ENCODE peak calls at places on chromosomes 16 and 17, in nine cellular contexts. A is anterior cingulate cortex; R is AG04450; D is HEK293T; E is nephron progenitor cell; U is activated T-cell treated with anti-CD3 and anti-CD28 coated beads, Interleukin-2, amount 50 U/mL, for 4 hours; N is glomerular endothelial cell; O is MV-4-11; K is foreskin fibroblast. M is an unnamed sample.

GRCh38 chr16:70589998-70590471 is 56.3 kb upstream of the IL34 start:
- DNase-seq in A (no peak), R (no peak), D (no peak), E (no peak), U (no peak), N (no peak), O (no peak), K (no peak), M (no peak)

GRCh38 chr16:77227745-77228144 is 28.5 kb downstream of the SYCE1L start:
- DNase-seq in A (no peak), R (no peak), D (no peak), E (no peak), U (no peak), N (no peak), O (no peak), K (no peak), M (no peak)

GRCh38 chr17:57445051-57445450 is 188.7 kb downstream of the MSI2 start:
- DNase-seq in A (no peak), R (no peak), D (no peak), E (no peak), U (no peak), N (no peak), O (no peak), K (no peak), M (no peak)

GRCh38 chr17:28370035-28370743 is at the start of gene VTN:
- DNase-seq in A (no peak), R (no peak), D (no peak), E (peak), U (no peak), N (no peak), O (peak), K (no peak), M (no peak)

GRCh38 chr16:87850009-87851006 is 19.0 kb downstream of the SLC7A5 start:
- DNase-seq in A (no peak), R (no peak), D (peak), E (peak), U (peak), N (no peak), O (peak), K (no peak), M (no peak)

GRCh38 chr16:4216631-4217030 is 25.2 kb downstream of the SRL start:
- DNase-seq in A (no peak), R (no peak), D (no peak), E (no peak), U (no peak), N (no peak), O (no peak), K (no peak), M (no peak)

GRCh38 chr16:21156767-21157467 is 1.6 kb upstream of the LDAF1 start:
- DNase-seq in A (peak), R (no peak), D (peak), E (peak), U (no peak), N (peak), O (peak), K (peak), M (no peak)

GRCh38 chr16:56691885-56692284 is 9.6 kb downstream of the MT1X start:
- DNase-seq in A (no peak), R (no peak), D (no peak), E (no peak), U (no peak), N (no peak), O (no peak), K (no peak), M (no peak)

GRCh38 chr16:11461595-11461990 is 116.3 kb downstream of the RMI2 start:
- DNase-seq in A (no peak), R (no peak), D (no peak), E (no peak), U (no peak), N (no peak), O (no peak), K (no peak), M (no peak)

GRCh38 chr16:12760819-12761611 is 42.7 kb downstream of the CPPED1 start:
- DNase-seq in A (no peak), R (no peak), D (no peak), E (no peak), U (no peak), N (no peak), O (no peak), K (no peak), M (no peak)

GRCh38 chr17:29133146-29133713 is 47.0 kb downstream of the MYO18A start:
- DNase-seq in A (peak), R (no peak), D (no peak), E (no peak), U (no peak), N (no peak), O (peak), K (peak), M (no peak)

GRCh38 chr17:15343749-15344148 is 2.4 kb upstream of the TEKT3 start:
- DNase-seq in A (no peak), R (no peak), D (no peak), E (no peak), U (no peak), N (no peak), O (no peak), K (peak), M (no peak)